ENCODE peak calls at places on chromosomes 5 and 9, in seven cellular contexts. F is GM23338; C is fibroblast of pulmonary artery; D is progenitor cell of endocrine pancreas; K is cardiac muscle cell; A is CD4-positive, alpha-beta T cell; Q is mesothelial cell of epicardium. N is an unnamed sample.

GRCh38 chr5:175590471-175590881 is 67.4 kb upstream of the HRH2 start:
- DNase-seq in F (no peak), C (peak), D (no peak), K (no peak), A (no peak), Q (no peak), N (no peak)

GRCh38 chr9:84002344-84002743 is 21.7 kb downstream of the RMI1 start:
- DNase-seq in F (no peak), C (peak), D (no peak), K (no peak), A (no peak), Q (no peak), N (no peak)

GRCh38 chr5:65037845-65038815 is 269.4 kb downstream of the CWC27 start:
- DNase-seq in F (peak), C (no peak), D (no peak), K (no peak), A (no peak), Q (no peak), N (no peak)

GRCh38 chr5:142977363-142978051 is 207.3 kb downstream of the ARHGAP26 start:
- DNase-seq in F (no peak), C (peak), D (no peak), K (no peak), A (peak), Q (no peak), N (no peak)

GRCh38 chr5:135439426-135440205 is 7.5 kb downstream of the DCANP1 start:
- DNase-seq in F (no peak), C (no peak), D (no peak), K (no peak), A (no peak), Q (no peak), N (no peak)

GRCh38 chr9:107868166-107868565 is 378.6 kb upstream of the KLF4 start:
- DNase-seq in F (no peak), C (no peak), D (no peak), K (no peak), A (no peak), Q (no peak), N (no peak)

GRCh38 chr5:146426853-146427618 is 20.1 kb upstream of the TCERG1 start:
- DNase-seq in F (peak), C (peak), D (no peak), K (peak), A (no peak), Q (no peak), N (peak)

GRCh38 chr5:80962630-80963520 is 2.7 kb downstream of the RASGRF2 start:
- DNase-seq in F (no peak), C (no peak), D (no peak), K (no peak), A (no peak), Q (no peak), N (no peak)

GRCh38 chr9:83062653-83063527 is at the start of gene RASEF:
- DNase-seq in F (peak), C (no peak), D (peak), K (peak), A (no peak), Q (peak), N (peak)

GRCh38 chr9:77926314-77926959 is 105.2 kb downstream of the GNAQ start:
- DNase-seq in F (no peak), C (peak), D (no peak), K (no peak), A (no peak), Q (no peak), N (no peak)

GRCh38 chr9:125991886-125992529 is 244.8 kb downstream of the PBX3 start:
- DNase-seq in F (no peak), C (no peak), D (no peak), K (no peak), A (no peak), Q (no peak), N (no peak)

GRCh38 chr9:37428345-37428744 is 5.8 kb downstream of the GRHPR start:
- DNase-seq in F (no peak), C (no peak), D (no peak), K (no peak), A (no peak), Q (no peak), N (no peak)

GRCh38 chr5:73958037-73958436 is 332.0 kb downstream of the ARHGEF28 start:
- DNase-seq in F (no peak), C (no peak), D (no peak), K (no peak), A (no peak), Q (no peak), N (no peak)

GRCh38 chr5:12358371-12359090 is 454.3 kb upstream of the CTNND2 start:
- DNase-seq in F (no peak), C (no peak), D (no peak), K (no peak), A (no peak), Q (no peak), N (no peak)

GRCh38 chr9:136578915-136579637 is 33.2 kb upstream of the NOTCH1 start:
- DNase-seq in F (no peak), C (no peak), D (no peak), K (peak), A (no peak), Q (no peak), N (peak)

GRCh38 chr5:133233616-133234015 is 181.8 kb downstream of the HSPA4 start:
- DNase-seq in F (no peak), C (no peak), D (no peak), K (no peak), A (no peak), Q (no peak), N (no peak)

GRCh38 chr9:23820731-23821399 is 5.2 kb downstream of the ELAVL2 start:
- DNase-seq in F (peak), C (no peak), D (peak), K (peak), A (no peak), Q (no peak), N (peak)

GRCh38 chr5:172765766-172766286 is 5.2 kb downstream of the DUSP1 start:
- DNase-seq in F (no peak), C (peak), D (no peak), K (no peak), A (no peak), Q (no peak), N (no peak)

GRCh38 chr9:124881138-124881743 is 19.3 kb downstream of the ARPC5L start:
- DNase-seq in F (no peak), C (no peak), D (no peak), K (no peak), A (no peak), Q (no peak), N (no peak)

GRCh38 chr5:31854181-31854624 is 215.3 kb downstream of the PDZD2 start:
- DNase-seq in F (peak), C (peak), D (no peak), K (no peak), A (no peak), Q (no peak), N (peak)

GRCh38 chr9:138072161-138072842 is 194.7 kb downstream of the CACNA1B start:
- DNase-seq in F (no peak), C (no peak), D (no peak), K (no peak), A (no peak), Q (no peak), N (no peak)

GRCh38 chr5:83476470-83476817 is 4.9 kb downstream of the VCAN start:
- DNase-seq in F (no peak), C (no peak), D (no peak), K (no peak), A (no peak), Q (no peak), N (no peak)

GRCh38 chr9:94663139-94663538 is 23.8 kb upstream of the FBP1 start:
- DNase-seq in F (peak), C (no peak), D (no peak), K (no peak), A (no peak), Q (no peak), N (no peak)

GRCh38 chr9:116549061-116549664 is 137.9 kb upstream of the TRIM32 start:
- DNase-seq in F (no peak), C (peak), D (no peak), K (no peak), A (no peak), Q (no peak), N (no peak)

GRCh38 chr5:133327946-133328401 is 276.2 kb downstream of the HSPA4 start:
- DNase-seq in F (peak), C (no peak), D (no peak), K (no peak), A (no peak), Q (no peak), N (no peak)

GRCh38 chr5:174065528-174066189 is 20.2 kb downstream of the NSG2 start:
- DNase-seq in F (no peak), C (no peak), D (peak), K (peak), A (no peak), Q (no peak), N (no peak)

GRCh38 chr5:52692039-52692438 is 95.7 kb upstream of the ITGA1 start:
- DNase-seq in F (no peak), C (peak), D (no peak), K (no peak), A (no peak), Q (no peak), N (no peak)

GRCh38 chr5:74326571-74327338 is 313.8 kb downstream of the ENC1 start:
- DNase-seq in F (no peak), C (peak), D (no peak), K (peak), A (peak), Q (peak), N (no peak)

GRCh38 chr9:109331353-109331752 is 10.5 kb upstream of the EPB41L4B start:
- DNase-seq in F (no peak), C (peak), D (no peak), K (no peak), A (no peak), Q (no peak), N (no peak)

GRCh38 chr5:4941957-4942830 is 197.9 kb upstream of the ADAMTS16 start:
- DNase-seq in F (peak), C (no peak), D (peak), K (peak), A (no peak), Q (no peak), N (peak)

GRCh38 chr5:115415143-115415491 is 118.7 kb upstream of the CCDC112 start:
- DNase-seq in F (no peak), C (peak), D (no peak), K (peak), A (no peak), Q (no peak), N (no peak)

GRCh38 chr9:107667700-107668099 is 178.1 kb upstream of the KLF4 start:
- DNase-seq in F (no peak), C (no peak), D (no peak), K (no peak), A (no peak), Q (no peak), N (peak)

GRCh38 chr9:93200989-93201339 is 17.0 kb downstream of the WNK2 start:
- DNase-seq in F (no peak), C (no peak), D (no peak), K (no peak), A (no peak), Q (no peak), N (no peak)

GRCh38 chr9:91799113-91799735 is 150.8 kb downstream of the ROR2 start:
- DNase-seq in F (no peak), C (no peak), D (no peak), K (no peak), A (no peak), Q (no peak), N (no peak)

GRCh38 chr5:131536211-131536826 is 98.7 kb downstream of the RAPGEF6 start:
- DNase-seq in F (no peak), C (peak), D (no peak), K (no peak), A (no peak), Q (no peak), N (no peak)

GRCh38 chr9:113018247-113018646 is 6.3 kb upstream of the ZNF883 start:
- DNase-seq in F (no peak), C (no peak), D (no peak), K (no peak), A (no peak), Q (no peak), N (no peak)

GRCh38 chr5:127757576-127757975 is 54.4 kb downstream of the CCDC192 start:
- DNase-seq in F (peak), C (peak), D (no peak), K (peak), A (no peak), Q (no peak), N (no peak)

GRCh38 chr5:127758884-127759283 is 55.7 kb downstream of the CCDC192 start:
- DNase-seq in F (no peak), C (peak), D (no peak), K (no peak), A (no peak), Q (no peak), N (no peak)

GRCh38 chr5:127754259-127754658 is 51.1 kb downstream of the CCDC192 start:
- DNase-seq in F (no peak), C (peak), D (peak), K (no peak), A (no peak), Q (peak), N (no peak)

GRCh38 chr5:127754727-127755126 is 51.5 kb downstream of the CCDC192 start:
- DNase-seq in F (no peak), C (no peak), D (no peak), K (no peak), A (no peak), Q (no peak), N (no peak)
- TF ChIP-seq CTCF in F (no peak), C (no peak), D (peak), K (no peak), A (no peak), Q (no peak), N (no peak)

GRCh38 chr9:131668439-131669233 is 71.2 kb downstream of the RAPGEF1 start:
- DNase-seq in F (no peak), C (peak), D (no peak), K (no peak), A (peak), Q (no peak), N (no peak)
- TF ChIP-seq CTCF in F (no peak), C (no peak), D (no peak), K (no peak), A (no peak), Q (no peak), N (no peak)

GRCh38 chr5:111223790-111224560 is at the start of gene CAMK4:
- DNase-seq in F (peak), C (peak), D (peak), K (peak), A (peak), Q (peak), N (peak)
- TF ChIP-seq CTCF in F (no peak), C (peak), D (peak), K (no peak), A (peak), Q (no peak), N (no peak)

DNA sequence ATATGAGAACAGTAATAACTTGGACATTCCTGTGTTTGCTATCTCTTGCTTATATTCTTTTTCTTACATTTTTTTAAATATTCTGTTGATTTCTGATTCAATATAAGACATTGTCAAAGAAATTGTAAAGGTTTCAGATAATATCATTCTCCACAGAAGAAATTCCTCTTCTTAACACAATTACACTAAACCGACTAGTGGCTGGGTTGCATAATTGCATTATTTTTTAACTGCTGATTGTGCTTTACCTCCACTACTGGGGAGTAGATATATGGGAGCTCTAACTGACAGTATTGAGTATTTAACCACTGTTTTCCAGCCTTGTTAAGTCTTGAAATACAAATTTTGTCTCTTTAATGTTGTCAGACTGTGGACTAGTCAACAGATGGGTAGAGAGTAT is 723.8 kb upstream of the EDIL3 start:
- DNase-seq in F (peak), C (no peak), D (no peak), K (no peak), A (no peak), Q (no peak), N (no peak)
- TF ChIP-seq CTCF in F (no peak), C (no peak), D (peak), K (no peak), A (no peak), Q (no peak), N (peak)

GRCh38 chr9:129384138-129384886 is 206.3 kb upstream of the IER5L start:
- DNase-seq in F (no peak), C (no peak), D (no peak), K (no peak), A (no peak), Q (no peak), N (no peak)
- TF ChIP-seq CTCF in F (peak), C (no peak), D (no peak), K (no peak), A (no peak), Q (no peak), N (no peak)

GRCh38 chr5:149863176-149863575 is 81.4 kb downstream of the PDE6A start:
- DNase-seq in F (no peak), C (no peak), D (no peak), K (no peak), A (no peak), Q (no peak), N (no peak)

GRCh38 chr5:149865746-149866145 is 78.8 kb downstream of the PDE6A start:
- DNase-seq in F (no peak), C (peak), D (no peak), K (no peak), A (no peak), Q (no peak), N (no peak)

GRCh38 chr5:149869266-149869875 is 75.2 kb downstream of the PDE6A start:
- DNase-seq in F (peak), C (no peak), D (no peak), K (no peak), A (no peak), Q (no peak), N (peak)

GRCh38 chr5:149860801-149861322 is 83.7 kb downstream of the PDE6A start:
- DNase-seq in F (peak), C (peak), D (no peak), K (no peak), A (no peak), Q (no peak), N (no peak)

DNA sequence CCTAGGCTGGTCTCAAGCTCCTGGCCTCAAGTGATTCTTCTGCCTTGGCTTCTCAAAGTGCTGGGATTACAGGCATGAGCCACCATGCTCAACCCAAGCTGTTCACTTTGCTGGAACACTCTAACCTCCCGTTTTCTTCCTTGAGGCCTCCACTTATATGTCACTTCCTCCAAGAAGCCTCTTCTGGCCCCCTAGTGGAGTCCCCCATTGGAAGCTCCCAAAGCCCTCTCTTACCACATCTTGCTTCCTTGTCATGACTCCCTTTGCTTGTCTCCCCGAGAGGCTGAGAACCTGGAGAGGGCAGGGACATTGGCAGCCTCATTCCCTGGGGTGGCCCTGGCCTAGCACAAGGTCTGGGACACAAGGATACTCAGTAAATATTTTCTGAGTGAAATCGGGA is 80.8 kb downstream of the PDE6A start:
- DNase-seq in F (no peak), C (no peak), D (no peak), K (no peak), A (no peak), Q (no peak), N (no peak)
- TF ChIP-seq CTCF in F (peak), C (no peak), D (no peak), K (no peak), A (no peak), Q (no peak), N (no peak)

DNA sequence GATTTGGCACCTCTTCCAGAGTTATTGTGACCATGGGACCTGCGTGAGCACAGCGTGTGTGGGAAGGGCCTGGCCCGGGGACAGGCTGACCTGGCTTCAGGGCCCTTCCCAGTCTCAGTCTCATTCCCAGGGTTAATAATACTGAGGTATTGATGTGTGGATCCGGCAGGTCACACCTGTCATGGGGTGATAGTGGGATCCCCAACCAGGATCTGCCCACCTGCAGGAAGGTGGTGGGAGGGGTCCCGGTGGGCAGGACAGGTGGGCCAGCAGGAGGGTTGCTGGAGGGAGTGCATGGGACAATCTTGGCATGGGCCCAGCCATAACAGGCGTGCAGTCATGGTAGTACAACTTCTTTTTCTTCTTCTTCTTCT is 55.4 kb downstream of the COL15A1 start:
- DNase-seq in F (no peak), C (no peak), D (no peak), K (no peak), A (no peak), Q (no peak), N (no peak)
- TF ChIP-seq CTCF in F (no peak), C (no peak), D (no peak), K (no peak), A (no peak), Q (no peak), N (no peak)